ENCODE peak calls at places on chromosomes 5 and 9, in seven cellular contexts. S, M, O, Z, J, Y and Q are unnamed samples.

GRCh38 chr5:94094793-94095441 is 353.5 kb upstream of the POU5F2 start:
- DNase-seq in S (no peak), Y (peak; percentile 13), M (no peak), J (no peak), O (no peak), Z (no peak), Q (no peak)

GRCh38 chr9:120531683-120532300 is 48.2 kb downstream of the CDK5RAP2 start:
- DNase-seq in J (peak; percentile 13), M (peak; percentile 55), Z (peak; percentile 42), O (peak; percentile 44), Y (peak; percentile 48), S (no peak), Q (no peak)

GRCh38 chr5:176620333-176620981 is 9.9 kb downstream of the SNCB start:
- DNase-seq in J (no peak), O (no peak), Y (peak; percentile 30), Z (no peak), S (no peak), M (peak; percentile 49), Q (no peak)

GRCh38 chr9:113929634-113930092 is 53.6 kb downstream of the ZNF618 start:
- DNase-seq in Y (peak; percentile 82), O (no peak), S (no peak), Z (no peak), M (no peak), J (peak; percentile 55), Q (peak; percentile 17)

GRCh38 chr9:136438548-136438908 is 1.1 kb downstream of the INPP5E start:
- DNase-seq in Z (peak; percentile 72), O (peak; percentile 57), S (no peak), J (no peak), Y (no peak), M (no peak), Q (no peak)

GRCh38 chr9:72577212-72577753 is 55.9 kb downstream of the TMC1 start:
- DNase-seq in J (no peak), O (no peak), Y (peak; percentile 94), S (no peak), M (peak; percentile 52), Z (no peak), Q (peak; percentile 88)

GRCh38 chr5:52469835-52470234 is 317.9 kb upstream of the ITGA1 start:
- DNase-seq in Z (no peak), Y (no peak), S (no peak), M (no peak), O (no peak), J (no peak), Q (no peak)

GRCh38 chr5:68267044-68267443 is 51.5 kb downstream of the PIK3R1 start:
- DNase-seq in Z (no peak), M (no peak), Y (no peak), J (no peak), S (no peak), O (peak; percentile 35), Q (no peak)

GRCh38 chr5:38554860-38555259 is 1.6 kb downstream of the LIFR start:
- DNase-seq in Y (no peak), M (no peak), J (no peak), S (no peak), O (no peak), Z (no peak), Q (no peak)

GRCh38 chr5:172685036-172685435 is 44.0 kb downstream of the NEURL1B start:
- DNase-seq in Y (no peak), M (no peak), Z (no peak), S (no peak), O (no peak), J (no peak), Q (no peak)

GRCh38 chr5:173327084-173327947 is 898 bp downstream of the STC2 start:
- DNase-seq in Y (peak; percentile 28), S (no peak), O (peak; percentile 76), J (peak; percentile 54), Z (peak; percentile 63), M (peak; percentile 45), Q (no peak)

GRCh38 chr5:143244000-143244736 is 159.3 kb downstream of the NR3C1 start:
- DNase-seq in M (peak; percentile 81), Y (peak; percentile 98), Z (no peak), S (peak; percentile 22), J (peak; percentile 97), O (no peak), Q (peak; percentile 94)

GRCh38 chr5:149550267-149550582 is 1.0 kb downstream of the CSNK1A1 start:
- DNase-seq in S (no peak), J (no peak), M (no peak), Z (no peak), Y (peak; percentile 79), O (no peak), Q (peak; percentile 50)

GRCh38 chr9:81664638-81665513 is 24.5 kb downstream of the TLE1 start:
- DNase-seq in O (no peak), Z (peak; percentile 36), M (no peak), Y (no peak), S (no peak), J (no peak), Q (no peak)

GRCh38 chr9:83385317-83385716 is 152.9 kb downstream of the FRMD3 start:
- DNase-seq in S (no peak), M (no peak), O (no peak), J (no peak), Y (peak; percentile 64), Z (no peak), Q (no peak)

GRCh38 chr5:134905246-134905996 is 490 bp downstream of the PCBD2 start:
- DNase-seq in J (peak; percentile 63), M (peak; percentile 40), Y (peak; percentile 82), O (peak; percentile 65), S (peak; percentile 38), Z (peak; percentile 66), Q (no peak)

DNA sequence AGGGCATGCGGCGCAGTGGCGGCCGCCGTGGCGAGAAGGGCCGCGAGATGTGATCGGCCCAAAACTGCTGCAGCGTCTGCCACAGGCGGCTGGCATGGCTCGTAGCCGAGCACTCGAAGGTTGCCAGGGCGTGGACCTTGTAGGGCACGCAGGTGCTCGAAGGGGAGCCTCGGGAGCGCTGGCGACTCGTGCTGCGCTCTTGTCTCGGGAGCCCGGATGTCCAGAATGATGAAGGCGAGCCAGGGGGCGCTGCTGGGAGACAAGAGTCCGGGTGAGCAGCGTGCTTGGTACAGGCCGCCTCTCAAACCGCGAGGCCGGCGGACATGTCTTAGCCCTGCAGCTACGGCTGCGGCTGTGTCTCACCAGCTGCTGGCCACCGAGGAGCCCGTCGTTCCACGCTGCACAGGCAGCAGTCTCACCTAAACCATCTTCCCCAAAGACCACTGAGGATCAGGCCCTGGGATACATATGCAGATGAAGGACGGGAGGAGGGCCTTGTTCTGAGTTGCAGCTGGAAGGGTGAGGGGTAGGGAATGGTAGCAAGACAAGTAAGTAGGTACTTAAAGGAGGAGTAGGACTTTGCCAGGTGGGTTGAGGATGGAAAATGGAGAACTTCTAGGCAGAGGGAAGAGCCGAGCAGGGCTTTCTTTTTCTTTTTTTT is 1.7 kb downstream of the CBY3 start:
- DNase-seq in O (peak; percentile 72), Y (peak; percentile 68), Z (peak; percentile 66), S (peak; percentile 84), M (no peak), J (peak; percentile 57), Q (no peak)
- TF ChIP-seq CTCF in O (peak; percentile 32), Y (peak; percentile 23), Z (peak; percentile 28), S (no peak), M (no peak), J (peak; percentile 65), Q (peak; percentile 36)

DNA sequence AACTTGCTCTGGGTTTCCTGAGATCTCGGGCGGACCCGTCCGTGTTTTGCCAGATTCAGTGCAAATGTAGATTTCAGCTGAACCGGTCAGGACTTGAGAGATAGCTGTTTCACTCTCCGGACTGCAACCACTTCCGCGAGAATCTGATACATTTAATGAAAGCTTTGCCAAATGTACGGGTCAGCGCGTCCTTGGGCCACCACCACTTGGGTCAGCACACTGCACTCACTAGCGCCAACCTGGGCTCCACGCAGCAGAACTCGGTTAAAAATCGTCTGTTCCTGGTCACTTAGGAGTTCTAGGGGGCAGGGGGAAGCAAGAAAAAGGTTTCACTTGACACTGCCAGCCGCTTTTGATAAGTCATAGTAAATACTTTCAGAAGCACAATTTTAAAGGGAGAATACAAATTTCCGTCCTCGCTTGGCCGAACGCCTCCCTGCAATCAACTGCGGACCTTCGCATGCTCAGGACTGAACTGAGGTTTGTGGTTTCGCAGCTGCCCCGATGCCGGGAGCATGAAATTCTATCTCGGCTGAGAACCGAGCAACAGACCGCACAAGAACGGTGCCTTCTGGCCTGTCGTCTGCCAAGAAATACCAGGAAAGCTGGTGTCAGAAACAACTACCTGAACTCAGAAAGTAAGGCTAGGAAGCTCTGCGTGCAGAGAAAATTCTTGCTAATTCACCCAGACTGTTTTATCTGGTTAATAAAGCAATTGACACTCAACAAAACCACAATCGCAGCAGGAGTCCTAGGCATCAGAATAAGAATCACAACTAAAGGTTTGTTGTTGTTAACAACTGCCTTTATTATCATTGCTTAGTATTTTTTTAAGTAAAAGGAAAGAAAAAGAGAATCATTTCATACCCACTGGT is 4.2 kb upstream of the ISL1 start:
- DNase-seq in J (no peak), Y (no peak), M (no peak), Z (peak; percentile 23), O (peak; percentile 66), S (no peak), Q (no peak)
- H3K4me3 ChIP-seq in J (peak overlapping the region; percentile 26), Y (no peak overlapping the region), M (no peak overlapping the region), Z (peak overlapping the region; percentile 86), O (peak overlapping the region; percentile 23), S (no peak overlapping the region), Q (no peak overlapping the region)

DNA sequence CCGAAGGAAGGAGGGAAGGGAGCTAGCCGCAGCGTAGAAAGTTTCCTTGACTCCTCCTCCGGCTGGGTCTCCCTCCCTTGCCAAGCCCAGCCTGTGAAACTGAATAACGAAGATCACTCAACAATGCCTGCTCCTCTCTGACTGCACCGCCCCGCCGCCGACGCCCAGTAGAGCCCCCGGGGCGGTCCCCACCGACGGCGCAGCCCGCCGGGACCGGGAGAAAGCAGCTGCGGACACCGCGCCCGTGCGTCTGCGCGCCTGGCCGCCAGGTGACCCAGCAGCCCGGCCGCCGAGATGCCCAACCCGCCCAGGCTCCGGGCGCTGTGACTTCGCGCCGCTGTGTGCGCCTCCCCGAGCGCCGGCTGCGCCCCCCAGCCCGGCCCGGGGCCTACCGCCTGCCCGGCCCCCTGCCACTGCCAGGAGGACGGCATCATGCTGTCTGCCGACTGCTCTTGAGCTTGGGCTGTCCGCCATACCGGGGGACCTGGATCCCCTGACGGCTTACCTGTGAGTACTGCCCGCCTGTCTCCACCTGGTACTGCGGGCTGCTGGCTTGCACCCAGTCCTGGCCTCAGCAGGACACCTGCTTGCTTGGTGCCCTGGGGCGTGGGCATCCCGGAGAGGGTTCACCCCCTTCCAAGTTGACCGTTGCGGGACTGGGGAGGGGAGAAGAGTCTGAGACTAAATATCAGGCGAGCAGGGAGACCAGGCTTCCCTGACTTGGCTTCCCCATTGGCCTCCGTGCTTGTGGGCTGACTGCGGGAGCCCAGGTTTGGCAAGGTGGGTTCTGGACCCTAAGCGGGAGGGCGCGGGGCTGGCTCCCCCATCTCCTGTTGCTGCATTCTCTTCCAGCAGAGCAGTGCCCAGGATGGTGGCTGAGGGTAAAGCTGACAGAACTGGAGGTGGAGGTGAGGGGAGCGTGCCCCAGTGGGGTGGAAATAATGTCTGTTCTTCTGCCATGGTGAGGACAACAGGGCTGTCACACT is 26.2 kb upstream of the SPTLC1 start:
- DNase-seq in Y (peak; percentile 25), S (peak; percentile 69), J (no peak), O (peak; percentile 76), Z (peak; percentile 79), M (no peak), Q (no peak)
- TF ChIP-seq CTCF in Y (no peak), S (no peak), J (no peak), O (peak; percentile 41), Z (no peak), M (no peak), Q (no peak)

DNA sequence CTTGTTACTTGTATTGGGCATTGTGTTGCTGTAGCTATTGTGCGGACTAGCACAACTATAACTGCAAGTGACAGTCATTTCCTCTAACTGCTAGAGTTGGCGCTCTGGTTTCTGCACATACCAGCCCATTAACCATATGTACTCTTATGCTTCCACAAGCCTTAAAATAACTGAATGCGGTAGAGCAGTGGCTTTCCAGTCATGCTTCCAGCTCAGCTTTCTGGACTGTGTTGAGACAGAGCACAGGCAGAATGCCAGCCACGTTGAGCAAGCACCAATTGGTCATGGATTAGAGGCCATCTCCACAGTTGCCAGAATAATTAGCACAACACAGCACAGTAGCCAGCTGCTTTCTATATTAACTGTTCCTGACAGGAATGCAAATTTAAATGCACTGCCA is 12.2 kb downstream of the INVS start:
- DNase-seq in O (no peak), Y (peak; percentile 99), Z (no peak), J (peak; percentile 96), M (no peak), S (peak; percentile 77), Q (peak; percentile 94)
- H3K4me3 ChIP-seq in O (no peak overlapping the region), Y (no peak overlapping the region), Z (no peak overlapping the region), J (no peak overlapping the region), M (no peak overlapping the region), S (no peak overlapping the region), Q (no peak overlapping the region)